ENCODE peak calls at places on chromosomes 4 and X, in four cellular contexts. C, S, M and Y are unnamed samples.

GRCh38 chr4:184503869-184504300 is 29.5 kb upstream of the IRF2 start:
- DNase-seq in C (peak), S (peak), M (peak), Y (no peak)

GRCh38 chr4:8607603-8608481 is 15.3 kb downstream of the CPZ start:
- DNase-seq in C (peak), S (peak), M (no peak), Y (peak)

GRCh38 chr4:82429728-82430192 is 502 bp downstream of the HNRNPDL start:
- DNase-seq in C (no peak), S (no peak), M (no peak), Y (peak)

GRCh38 chrX:23980063-23980462 is 46.9 kb downstream of the KLHL15 start:
- DNase-seq in C (peak), S (no peak), M (no peak), Y (no peak)

GRCh38 chrX:10415704-10416001 is 204.7 kb downstream of the MID1 start:
- DNase-seq in C (peak), S (peak), M (no peak), Y (no peak)

GRCh38 chr4:161936625-161937133 is 227.1 kb downstream of the FSTL5 start:
- DNase-seq in C (peak), S (no peak), M (no peak), Y (no peak)

GRCh38 chrX:43349363-43349762 is 306.7 kb upstream of the MAOA start:
- DNase-seq in C (peak), S (peak), M (peak), Y (peak)

GRCh38 chr4:185341841-185342240 is 53.9 kb downstream of the LRP2BP start:
- DNase-seq in C (no peak), S (no peak), M (no peak), Y (no peak)

GRCh38 chr4:123672987-123673386 is 276.4 kb downstream of the SPRY1 start:
- DNase-seq in C (peak), S (no peak), M (no peak), Y (no peak)

GRCh38 chrX:77298790-77299189 is 148.4 kb upstream of the FGF16 start:
- DNase-seq in C (no peak), S (no peak), M (no peak), Y (no peak)

GRCh38 chr4:55172694-55173287 is 47.4 kb upstream of the KDR start:
- DNase-seq in C (peak), S (no peak), M (no peak), Y (no peak)

GRCh38 chrX:154061801-154062200 is 35.7 kb downstream of the MECP2 start:
- DNase-seq in C (no peak), S (no peak), M (no peak), Y (no peak)

GRCh38 chr4:100907465-100908454 is 389.9 kb upstream of the EMCN start:
- DNase-seq in C (peak), S (no peak), M (no peak), Y (peak)

GRCh38 chr4:22427676-22428075 is 88.2 kb downstream of the ADGRA3 start:
- DNase-seq in C (no peak), S (peak), M (no peak), Y (no peak)